ENCODE peak calls at places on chromosomes 2 and 18, in six cellular contexts. W is naive thymus-derived CD4-positive, alpha-beta T cell; R is cardiac muscle cell; O is HepG2; G is ovary; Y is neural progenitor cell. L is an unnamed sample.

GRCh38 chr2:69907216-69907615 is 7.7 kb upstream of the MXD1 start:
- DNase-seq in W (no peak), Y (no peak), G (no peak), R (no peak), O (no peak), L (no peak)

GRCh38 chr2:183059561-183059960 is 19.0 kb upstream of the DUSP19 start:
- DNase-seq in Y (no peak), W (no peak), O (no peak), G (no peak), R (no peak), L (no peak)

GRCh38 chr18:49400398-49401072 is 59.9 kb downstream of the DYM start:
- DNase-seq in R (no peak), W (no peak), O (peak; percentile 1), Y (no peak), G (no peak), L (no peak)

GRCh38 chr2:188969236-188970032 is 4.7 kb upstream of the COL3A1 start:
- DNase-seq in Y (no peak), W (no peak), O (no peak), R (no peak), G (no peak), L (no peak)

GRCh38 chr18:711330-711692 is 1.1 kb downstream of the ENOSF1 start:
- DNase-seq in O (no peak), W (no peak), G (peak; percentile 45), Y (peak; percentile 3), R (no peak), L (no peak)

GRCh38 chr18:49878567-49878966 is 65.2 kb upstream of the ACAA2 start:
- DNase-seq in G (no peak), W (no peak), O (no peak), R (no peak), Y (no peak), L (no peak)

GRCh38 chr2:162509288-162509968 is 165.5 kb downstream of the GCA start:
- DNase-seq in Y (no peak), R (no peak), O (no peak), G (no peak), W (no peak), L (no peak)

GRCh38 chr2:43110442-43110871 is 115.9 kb downstream of the ZFP36L2 start:
- DNase-seq in R (peak; percentile 74), G (peak; percentile 65), O (peak; percentile 50), Y (peak; percentile 55), W (no peak), L (no peak)

GRCh38 chr2:37361416-37361815 is 17.0 kb downstream of the QPCT start:
- DNase-seq in W (no peak), R (no peak), O (no peak), G (no peak), Y (no peak), L (no peak)

GRCh38 chr2:151782378-151783132 is 45.7 kb downstream of the ARL5A start:
- DNase-seq in Y (no peak), W (no peak), O (no peak), R (no peak), G (no peak), L (no peak)

GRCh38 chr2:238693337-238694093 is 154.4 kb upstream of the TWIST2 start:
- DNase-seq in R (no peak), W (no peak), O (no peak), Y (no peak), G (no peak), L (no peak)

GRCh38 chr18:55502346-55502710 is 85.7 kb downstream of the TCF4 start:
- DNase-seq in Y (no peak), O (no peak), G (no peak), R (no peak), W (no peak), L (no peak)

GRCh38 chr2:21668078-21668710 is 544.4 kb downstream of the TDRD15 start:
- DNase-seq in G (no peak), Y (no peak), R (no peak), O (no peak), W (no peak), L (no peak)

GRCh38 chr2:238513346-238513745 is 86.6 kb downstream of the ASB1 start:
- DNase-seq in O (peak; percentile 68), G (no peak), Y (peak; percentile 59), R (no peak), W (no peak), L (peak; percentile 66)

GRCh38 chr18:74819433-74820059 is 221.9 kb downstream of the ZNF407 start:
- DNase-seq in G (no peak), O (peak; percentile 19), W (no peak), Y (peak; percentile 88), R (peak; percentile 37), L (no peak)

GRCh38 chr2:219661197-219661954 is 33.9 kb downstream of the SLC4A3 start:
- DNase-seq in R (no peak), Y (no peak), O (peak; percentile 24), W (no peak), G (no peak), L (no peak)

GRCh38 chr18:48834421-48835011 is 116.2 kb downstream of the SMAD7 start:
- DNase-seq in W (peak; percentile 20), G (peak; percentile 37), Y (no peak), O (no peak), R (no peak), L (peak; percentile 85)

GRCh38 chr2:120914839-120915521 is 179.3 kb downstream of the GLI2 start:
- DNase-seq in R (peak; percentile 81), W (no peak), O (peak; percentile 61), Y (no peak), G (peak; percentile 96), L (peak; percentile 77)

GRCh38 chr2:88671786-88672427 is 19.6 kb upstream of the RPIA start:
- DNase-seq in O (peak; percentile 50), R (peak; percentile 54), W (peak; percentile 31), Y (peak; percentile 38), G (no peak), L (no peak)

GRCh38 chr2:172250801-172251200 is 148.1 kb upstream of the DLX2 start:
- DNase-seq in O (no peak), Y (no peak), R (no peak), W (no peak), G (no peak), L (no peak)
- H3K4me1 ChIP-seq in O (peaks cover 56% of the 10 kb centered on the region), Y (peaks cover 12% of the 10 kb centered on the region), R (peaks cover 7% of the 10 kb centered on the region), W (no peaks in the 10 kb centered on the region), G (no peaks in the 10 kb centered on the region), L (peaks cover 11% of the 10 kb centered on the region)

GRCh38 chr2:68290825-68291224 is 28.9 kb downstream of the CNRIP1 start:
- DNase-seq in Y (no peak), W (no peak), O (no peak), G (no peak), R (peak; percentile 33), L (no peak)

GRCh38 chr2:68293024-68293423 is 26.7 kb downstream of the CNRIP1 start:
- DNase-seq in W (no peak), O (no peak), Y (no peak), G (no peak), R (no peak), L (no peak)

GRCh38 chr2:68292108-68292710 is 27.5 kb downstream of the CNRIP1 start:
- DNase-seq in G (no peak), W (peak; percentile 1), O (peak; percentile 45), R (peak; percentile 37), Y (peak; percentile 52), L (no peak)

GRCh38 chr2:68294187-68294586 is 25.6 kb downstream of the CNRIP1 start:
- DNase-seq in O (no peak), G (no peak), W (no peak), Y (no peak), R (no peak), L (no peak)

GRCh38 chr2:68291317-68291716 is 28.4 kb downstream of the CNRIP1 start:
- DNase-seq in O (no peak), R (no peak), Y (no peak), G (no peak), W (no peak), L (no peak)
- H3K27ac ChIP-seq in O (no peak overlapping the region), R (peak overlapping the region; percentile 76), Y (no peak overlapping the region), G (no peak overlapping the region), W (no peak overlapping the region), L (no peak overlapping the region)

GRCh38 chr18:11392292-11392691 is 217.1 kb upstream of the SLC35G4 start:
- DNase-seq in O (no peak), G (no peak), W (no peak), Y (peak; percentile 61), R (peak; percentile 16), L (no peak)
- H3K4me3 ChIP-seq in O (no peak overlapping the region), G (no peak overlapping the region), W (no peak overlapping the region), Y (no peak overlapping the region), R (no peak overlapping the region), L (no peak overlapping the region)

GRCh38 chr18:6600667-6601066 is 128.8 kb upstream of the ARHGAP28 start:
- DNase-seq in G (no peak), O (no peak), W (no peak), Y (no peak), R (no peak), L (no peak)
- H3K4me1 ChIP-seq in G (peaks cover 8% of the 10 kb centered on the region), O (no peaks in the 10 kb centered on the region), W (no peaks in the 10 kb centered on the region), Y (no peaks in the 10 kb centered on the region), R (peaks cover 14% of the 10 kb centered on the region), L (no peaks in the 10 kb centered on the region)

L was measured in lower lobe of right lung.